ENCODE peak calls at places on chromosomes 6 and 20, in six cellular contexts. One of them, this sample, is unnamed.

GRCh38 chr20:33811763-33812672 is 870 bp downstream of the CHMP4B start:
- DNase-seq in amniotic stem cell: peak; percentile 72
- DNase-seq in stimulated activated CD4-positive, alpha-beta T cell treated with anti-CD3 and anti-CD28 coated beads, Interleukin-1b, Interleukin-23, amount 100 ng/mL, for 24 hours: no peak
- DNase-seq in HT1080: peak; percentile 78
- DNase-seq in NCI-H2081: no peak
- DNase-seq in activated CD8-positive, alpha-beta memory T cell treated with anti-CD3 and anti-CD28 coated beads for 48 hours: peak; percentile 27
- DNase-seq in this sample: no peak

GRCh38 chr20:40890635-40891034 is 138.0 kb upstream of the TOP1 start:
- DNase-seq in amniotic stem cell: no peak
- DNase-seq in stimulated activated CD4-positive, alpha-beta T cell treated with anti-CD3 and anti-CD28 coated beads, Interleukin-1b, Interleukin-23, amount 100 ng/mL, for 24 hours: no peak
- DNase-seq in HT1080: no peak
- DNase-seq in NCI-H2081: no peak
- DNase-seq in activated CD8-positive, alpha-beta memory T cell treated with anti-CD3 and anti-CD28 coated beads for 48 hours: no peak
- DNase-seq in this sample: no peak

GRCh38 chr6:26392932-26393636 is 9.0 kb upstream of the BTN3A1 start:
- DNase-seq in amniotic stem cell: no peak
- DNase-seq in stimulated activated CD4-positive, alpha-beta T cell treated with anti-CD3 and anti-CD28 coated beads, Interleukin-1b, Interleukin-23, amount 100 ng/mL, for 24 hours: no peak
- DNase-seq in HT1080: no peak
- DNase-seq in NCI-H2081: no peak
- DNase-seq in activated CD8-positive, alpha-beta memory T cell treated with anti-CD3 and anti-CD28 coated beads for 48 hours: no peak
- DNase-seq in this sample: no peak

GRCh38 chr6:89413006-89413400 is 930 bp upstream of the RRAGD start:
- DNase-seq in amniotic stem cell: no peak
- DNase-seq in stimulated activated CD4-positive, alpha-beta T cell treated with anti-CD3 and anti-CD28 coated beads, Interleukin-1b, Interleukin-23, amount 100 ng/mL, for 24 hours: no peak
- DNase-seq in HT1080: no peak
- DNase-seq in NCI-H2081: no peak
- DNase-seq in activated CD8-positive, alpha-beta memory T cell treated with anti-CD3 and anti-CD28 coated beads for 48 hours: no peak
- DNase-seq in this sample: no peak

GRCh38 chr6:125301435-125302391 is at the start of gene HDDC2:
- DNase-seq in amniotic stem cell: no peak
- DNase-seq in stimulated activated CD4-positive, alpha-beta T cell treated with anti-CD3 and anti-CD28 coated beads, Interleukin-1b, Interleukin-23, amount 100 ng/mL, for 24 hours: peak; percentile 16
- DNase-seq in HT1080: peak; percentile 62
- DNase-seq in NCI-H2081: peak; percentile 28
- DNase-seq in activated CD8-positive, alpha-beta memory T cell treated with anti-CD3 and anti-CD28 coated beads for 48 hours: peak; percentile 40
- DNase-seq in this sample: peak; percentile 10

GRCh38 chr6:158626360-158627167 is 18.0 kb downstream of the DYNLT1 start:
- DNase-seq in amniotic stem cell: no peak
- DNase-seq in stimulated activated CD4-positive, alpha-beta T cell treated with anti-CD3 and anti-CD28 coated beads, Interleukin-1b, Interleukin-23, amount 100 ng/mL, for 24 hours: no peak
- DNase-seq in HT1080: no peak
- DNase-seq in NCI-H2081: no peak
- DNase-seq in activated CD8-positive, alpha-beta memory T cell treated with anti-CD3 and anti-CD28 coated beads for 48 hours: no peak
- DNase-seq in this sample: no peak

GRCh38 chr6:167791036-167791779 is 35.5 kb upstream of the AFDN start:
- DNase-seq in amniotic stem cell: no peak
- DNase-seq in stimulated activated CD4-positive, alpha-beta T cell treated with anti-CD3 and anti-CD28 coated beads, Interleukin-1b, Interleukin-23, amount 100 ng/mL, for 24 hours: no peak
- DNase-seq in HT1080: peak; percentile 3
- DNase-seq in NCI-H2081: no peak
- DNase-seq in activated CD8-positive, alpha-beta memory T cell treated with anti-CD3 and anti-CD28 coated beads for 48 hours: no peak
- DNase-seq in this sample: no peak

GRCh38 chr6:28863607-28864320 is 60.0 kb downstream of the TRIM27 start:
- DNase-seq in amniotic stem cell: peak; percentile 51
- DNase-seq in stimulated activated CD4-positive, alpha-beta T cell treated with anti-CD3 and anti-CD28 coated beads, Interleukin-1b, Interleukin-23, amount 100 ng/mL, for 24 hours: peak; percentile 64
- DNase-seq in HT1080: peak; percentile 85
- DNase-seq in NCI-H2081: peak; percentile 75
- DNase-seq in activated CD8-positive, alpha-beta memory T cell treated with anti-CD3 and anti-CD28 coated beads for 48 hours: peak; percentile 61
- DNase-seq in this sample: peak; percentile 79

GRCh38 chr20:48604936-48605335 is 222.9 kb downstream of the PREX1 start:
- DNase-seq in amniotic stem cell: no peak
- DNase-seq in stimulated activated CD4-positive, alpha-beta T cell treated with anti-CD3 and anti-CD28 coated beads, Interleukin-1b, Interleukin-23, amount 100 ng/mL, for 24 hours: no peak
- DNase-seq in HT1080: no peak
- DNase-seq in NCI-H2081: no peak
- DNase-seq in activated CD8-positive, alpha-beta memory T cell treated with anti-CD3 and anti-CD28 coated beads for 48 hours: no peak
- DNase-seq in this sample: no peak

GRCh38 chr20:9422335-9422734 is 92.1 kb upstream of the LAMP5 start:
- DNase-seq in amniotic stem cell: peak; percentile 26
- DNase-seq in stimulated activated CD4-positive, alpha-beta T cell treated with anti-CD3 and anti-CD28 coated beads, Interleukin-1b, Interleukin-23, amount 100 ng/mL, for 24 hours: no peak
- DNase-seq in HT1080: no peak
- DNase-seq in NCI-H2081: no peak
- DNase-seq in activated CD8-positive, alpha-beta memory T cell treated with anti-CD3 and anti-CD28 coated beads for 48 hours: no peak
- DNase-seq in this sample: no peak

GRCh38 chr20:24933266-24933908 is 15.7 kb upstream of the CST7 start:
- DNase-seq in amniotic stem cell: no peak
- DNase-seq in stimulated activated CD4-positive, alpha-beta T cell treated with anti-CD3 and anti-CD28 coated beads, Interleukin-1b, Interleukin-23, amount 100 ng/mL, for 24 hours: no peak
- DNase-seq in HT1080: no peak
- DNase-seq in NCI-H2081: no peak
- DNase-seq in activated CD8-positive, alpha-beta memory T cell treated with anti-CD3 and anti-CD28 coated beads for 48 hours: no peak
- DNase-seq in this sample: no peak

GRCh38 chr20:59032713-59033059 is 551 bp upstream of the ATP5F1E start:
- DNase-seq in amniotic stem cell: no peak
- DNase-seq in stimulated activated CD4-positive, alpha-beta T cell treated with anti-CD3 and anti-CD28 coated beads, Interleukin-1b, Interleukin-23, amount 100 ng/mL, for 24 hours: no peak
- DNase-seq in HT1080: no peak
- DNase-seq in NCI-H2081: peak; percentile 63
- DNase-seq in activated CD8-positive, alpha-beta memory T cell treated with anti-CD3 and anti-CD28 coated beads for 48 hours: no peak
- DNase-seq in this sample: no peak

GRCh38 chr6:36769676-36770499 is 69.4 kb downstream of the CPNE5 start:
- DNase-seq in amniotic stem cell: no peak
- DNase-seq in stimulated activated CD4-positive, alpha-beta T cell treated with anti-CD3 and anti-CD28 coated beads, Interleukin-1b, Interleukin-23, amount 100 ng/mL, for 24 hours: no peak
- DNase-seq in HT1080: peak; percentile 89
- DNase-seq in NCI-H2081: no peak
- DNase-seq in activated CD8-positive, alpha-beta memory T cell treated with anti-CD3 and anti-CD28 coated beads for 48 hours: no peak
- DNase-seq in this sample: no peak

GRCh38 chr6:152313542-152314482 is 323.4 kb downstream of the SYNE1 start:
- DNase-seq in amniotic stem cell: no peak
- DNase-seq in stimulated activated CD4-positive, alpha-beta T cell treated with anti-CD3 and anti-CD28 coated beads, Interleukin-1b, Interleukin-23, amount 100 ng/mL, for 24 hours: no peak
- DNase-seq in HT1080: peak; percentile 45
- DNase-seq in NCI-H2081: no peak
- DNase-seq in activated CD8-positive, alpha-beta memory T cell treated with anti-CD3 and anti-CD28 coated beads for 48 hours: no peak
- DNase-seq in this sample: no peak

GRCh38 chr6:46116289-46116688 is 13.5 kb upstream of the ENPP4 start:
- DNase-seq in amniotic stem cell: no peak
- DNase-seq in stimulated activated CD4-positive, alpha-beta T cell treated with anti-CD3 and anti-CD28 coated beads, Interleukin-1b, Interleukin-23, amount 100 ng/mL, for 24 hours: no peak
- DNase-seq in HT1080: no peak
- DNase-seq in NCI-H2081: no peak
- DNase-seq in activated CD8-positive, alpha-beta memory T cell treated with anti-CD3 and anti-CD28 coated beads for 48 hours: no peak
- DNase-seq in this sample: no peak

GRCh38 chr6:168711049-168711640 is 270.2 kb downstream of the SMOC2 start:
- DNase-seq in amniotic stem cell: no peak
- DNase-seq in stimulated activated CD4-positive, alpha-beta T cell treated with anti-CD3 and anti-CD28 coated beads, Interleukin-1b, Interleukin-23, amount 100 ng/mL, for 24 hours: no peak
- DNase-seq in HT1080: no peak
- DNase-seq in NCI-H2081: no peak
- DNase-seq in activated CD8-positive, alpha-beta memory T cell treated with anti-CD3 and anti-CD28 coated beads for 48 hours: no peak
- DNase-seq in this sample: no peak

GRCh38 chr20:31602779-31603441 is 2.2 kb upstream of the ID1 start:
- DNase-seq in amniotic stem cell: no peak
- DNase-seq in stimulated activated CD4-positive, alpha-beta T cell treated with anti-CD3 and anti-CD28 coated beads, Interleukin-1b, Interleukin-23, amount 100 ng/mL, for 24 hours: no peak
- DNase-seq in HT1080: peak; percentile 94
- DNase-seq in NCI-H2081: no peak
- DNase-seq in activated CD8-positive, alpha-beta memory T cell treated with anti-CD3 and anti-CD28 coated beads for 48 hours: peak; percentile 23
- DNase-seq in this sample: peak; percentile 13

GRCh38 chr20:33656783-33657703 is 5.1 kb upstream of the C20orf144 start:
- DNase-seq in amniotic stem cell: no peak
- DNase-seq in stimulated activated CD4-positive, alpha-beta T cell treated with anti-CD3 and anti-CD28 coated beads, Interleukin-1b, Interleukin-23, amount 100 ng/mL, for 24 hours: no peak
- DNase-seq in HT1080: no peak
- DNase-seq in NCI-H2081: no peak
- DNase-seq in activated CD8-positive, alpha-beta memory T cell treated with anti-CD3 and anti-CD28 coated beads for 48 hours: no peak
- DNase-seq in this sample: no peak

This sample was measured in activated CD4-positive, CD25-positive, alpha-beta regulatory T cell.